ENCODE peak calls at places on chromosomes 11 and 22, in ten cellular contexts. Z, A, E, H, I, N, O, U, R and K are unnamed samples.

GRCh38 chr11:100727410-100727809 is 40.3 kb downstream of the ARHGAP42 start:
- DNase-seq in Z (peak; percentile 74), A (no peak), E (no peak), H (no peak), I (no peak), N (no peak), O (no peak), U (no peak), R (no peak), K (no peak)

GRCh38 chr11:5815534-5815933 is 6.8 kb downstream of the OR52N2 start:
- DNase-seq in Z (no peak), A (no peak), E (no peak), H (no peak), I (no peak), N (no peak), O (no peak), U (no peak), R (no peak), K (no peak)

GRCh38 chr11:80281194-80281593 is 840.4 kb upstream of the TENM4 start:
- DNase-seq in Z (no peak), A (no peak), E (no peak), H (no peak), I (no peak), N (no peak), O (no peak), U (no peak), R (no peak), K (no peak)

GRCh38 chr22:39175127-39176066 is 22.9 kb upstream of the CBX7 start:
- DNase-seq in Z (no peak), A (no peak), E (no peak), H (peak; percentile 25), I (no peak), N (no peak), O (no peak), U (peak; percentile 25), R (peak; percentile 83), K (no peak)

GRCh38 chr11:1639102-1639620 is 9.6 kb downstream of the KRTAP5-5 start:
- DNase-seq in Z (peak; percentile 75), A (no peak), E (no peak), H (no peak), I (no peak), N (peak; percentile 85), O (peak; percentile 33), U (peak; percentile 39), R (no peak), K (no peak)

GRCh38 chr22:42947211-42947990 is 67.5 kb downstream of the PACSIN2 start:
- DNase-seq in Z (peak; percentile 59), A (peak; percentile 73), E (peak; percentile 92), H (peak; percentile 54), I (no peak), N (no peak), O (peak; percentile 89), U (no peak), R (no peak), K (no peak)

GRCh38 chr11:57458060-57458409 is 2.3 kb upstream of the RTN4RL2 start:
- DNase-seq in Z (no peak), A (no peak), E (no peak), H (no peak), I (no peak), N (no peak), O (no peak), U (no peak), R (no peak), K (no peak)

GRCh38 chr22:23256986-23257888 is 76.9 kb downstream of the BCR start:
- DNase-seq in Z (peak; percentile 77), A (no peak), E (peak; percentile 19), H (no peak), I (no peak), N (peak; percentile 64), O (peak; percentile 61), U (peak; percentile 51), R (peak; percentile 95), K (no peak)

GRCh38 chr11:34449013-34449412 is 10.3 kb downstream of the CAT start:
- DNase-seq in Z (no peak), A (no peak), E (no peak), H (no peak), I (no peak), N (no peak), O (no peak), U (no peak), R (no peak), K (no peak)

GRCh38 chr11:117281159-117281558 is 10.0 kb upstream of the BACE1-AS start:
- DNase-seq in Z (no peak), A (peak; percentile 50), E (no peak), H (no peak), I (no peak), N (no peak), O (no peak), U (peak; percentile 74), R (peak; percentile 13), K (peak; percentile 45)

GRCh38 chr11:93054881-93055280 is 85.4 kb downstream of the MTNR1B start:
- DNase-seq in Z (no peak), A (peak; percentile 97), E (no peak), H (no peak), I (no peak), N (no peak), O (no peak), U (no peak), R (no peak), K (peak; percentile 15)

GRCh38 chr11:1881442-1882264 is 10.0 kb downstream of the PRR33 start:
- DNase-seq in Z (peak; percentile 82), A (no peak), E (no peak), H (peak; percentile 30), I (no peak), N (no peak), O (no peak), U (peak; percentile 45), R (peak; percentile 87), K (no peak)

GRCh38 chr22:35443338-35443737 is 43.4 kb downstream of the MCM5 start:
- DNase-seq in Z (no peak), A (no peak), E (no peak), H (no peak), I (no peak), N (no peak), O (no peak), U (no peak), R (no peak), K (no peak)

GRCh38 chr22:44442186-44442465 is 55.9 kb downstream of the RTL6 start:
- DNase-seq in Z (no peak), A (no peak), E (no peak), H (no peak), I (no peak), N (no peak), O (no peak), U (no peak), R (peak; percentile 80), K (no peak)

GRCh38 chr22:46025225-46025972 is 48.4 kb upstream of the WNT7B start:
- DNase-seq in Z (no peak), A (no peak), E (peak; percentile 1), H (peak; percentile 12), I (no peak), N (no peak), O (no peak), U (peak; percentile 16), R (no peak), K (no peak)

GRCh38 chr11:30282289-30282631 is 40.6 kb upstream of the ARL14EP start:
- DNase-seq in Z (no peak), A (no peak), E (no peak), H (no peak), I (no peak), N (peak; percentile 18), O (no peak), U (no peak), R (no peak), K (no peak)

DNA sequence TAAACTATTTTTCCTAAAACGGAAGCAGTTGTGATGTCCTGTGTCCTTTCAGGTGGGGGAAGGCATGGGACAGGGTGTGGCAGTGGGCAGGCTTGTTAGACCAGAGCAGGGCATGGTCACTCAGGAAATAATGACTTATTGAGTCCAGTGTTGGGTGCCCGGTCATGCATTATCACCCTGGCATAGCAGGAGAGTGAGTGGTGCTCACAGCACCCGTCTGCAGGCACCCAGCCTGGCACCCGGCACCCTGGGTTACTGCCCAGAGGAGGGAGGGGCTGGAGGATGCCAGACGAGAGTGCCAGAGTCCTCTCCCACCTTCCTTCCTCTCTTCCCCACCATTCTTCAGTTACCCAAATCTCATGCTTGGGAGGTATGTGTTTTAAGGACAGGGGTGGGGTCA is 59.1 kb downstream of the ST3GAL4 start:
- DNase-seq in Z (no peak), A (no peak), E (no peak), H (no peak), I (no peak), N (no peak), O (no peak), U (no peak), R (no peak), K (no peak)
- TF ChIP-seq POLR2A in Z (no peak), A (no peak), E (no peak), H (no peak), I (no peak), N (no peak), O (no peak), U (no peak), R (no peak), K (no peak)

GRCh38 chr11:114135737-114136151 is 76.2 kb downstream of the ZBTB16 start:
- DNase-seq in Z (no peak), A (no peak), E (no peak), H (no peak), I (no peak), N (no peak), O (no peak), U (no peak), R (no peak), K (no peak)
- TF ChIP-seq POLR2A in Z (no peak), A (no peak), E (no peak), H (no peak), I (no peak), N (no peak), O (no peak), U (no peak), R (no peak), K (no peak)

GRCh38 chr22:29152381-29153138 is 53.1 kb upstream of the EMID1 start:
- DNase-seq in Z (no peak), A (no peak), E (no peak), H (no peak), I (no peak), N (no peak), O (peak; percentile 25), U (no peak), R (no peak), K (no peak)
- TF ChIP-seq POLR2A in Z (no peak), A (no peak), E (no peak), H (no peak), I (no peak), N (no peak), O (no peak), U (no peak), R (no peak), K (no peak)

DNA sequence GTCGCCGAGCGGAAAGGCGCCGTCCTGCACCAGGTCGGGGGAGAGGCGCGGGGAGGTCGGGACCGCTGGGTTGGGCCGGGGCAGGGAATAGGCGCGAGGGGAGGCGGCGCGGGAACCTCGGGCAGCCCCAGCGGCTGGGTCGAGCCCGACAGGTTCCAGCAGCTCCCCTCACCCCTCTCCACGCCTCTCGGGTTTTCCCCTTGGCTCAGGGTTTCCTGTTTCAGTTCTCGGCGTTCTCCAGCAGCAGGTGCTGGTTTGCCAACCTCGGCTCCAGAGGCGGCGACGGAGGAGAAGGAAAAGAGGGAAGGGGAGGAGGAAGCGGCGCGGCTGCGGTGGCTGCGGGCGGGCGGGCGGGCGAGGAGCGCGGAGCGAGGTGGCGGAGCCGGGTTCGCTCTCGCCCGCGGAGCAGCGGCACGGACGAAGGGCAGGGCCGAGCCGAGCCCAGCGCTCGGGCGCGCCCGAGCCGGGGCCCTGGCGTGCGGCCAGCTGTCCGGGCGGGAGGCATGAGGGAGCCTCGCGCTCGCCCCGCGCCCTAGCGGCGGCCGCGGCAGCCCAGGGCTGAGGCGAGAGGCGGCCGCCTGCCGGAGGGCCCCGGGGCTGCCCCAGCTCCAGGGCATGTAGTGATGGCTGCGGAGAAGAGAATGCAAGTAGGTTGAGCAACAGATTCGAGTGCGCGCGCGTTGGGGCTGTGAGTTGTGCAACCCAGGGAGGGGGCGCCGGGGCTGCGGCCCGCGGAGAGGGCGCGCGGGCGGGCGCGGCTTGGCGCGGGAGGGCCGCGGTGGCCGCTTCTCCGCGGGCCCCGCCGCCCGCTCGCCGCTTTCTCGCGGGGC is at the start of gene ZC3H12C:
- DNase-seq in Z (peak; percentile 80), A (peak; percentile 77), E (peak; percentile 92), H (peak; percentile 84), I (peak; percentile 13), N (peak; percentile 89), O (peak; percentile 87), U (peak; percentile 89), R (peak; percentile 97), K (peak; percentile 59)
- TF ChIP-seq POLR2A in Z (no peak), A (no peak), E (peak; percentile 80), H (peak; percentile 73), I (no peak), N (peak; percentile 68), O (peak; percentile 23), U (no peak), R (no peak), K (no peak)